ENCODE peak calls at places on chromosome 16, in seven cellular contexts. One of them, this sample, is unnamed.
A peak's percentile ranks its signal among the peaks of the same experiment; 100 is the strongest.

GRCh38 chr16:30375830-30376229 is 1.2 kb downstream of the MYL11 start:
- DNase-seq in NCI-H1694: no peak
- DNase-seq in activated naive CD8-positive, alpha-beta T cell treated with anti-CD3 and anti-CD28 coated beads for 36 hours: no peak
- DNase-seq in head of caudate nucleus: no peak
- DNase-seq in endodermal cell: peak; percentile 65
- DNase-seq in SK-N-DZ: no peak
- DNase-seq in foreskin fibroblast: no peak
- DNase-seq in this sample: no peak

GRCh38 chr16:85840395-85840794 is 40.9 kb downstream of the COX4I1 start:
- DNase-seq in head of caudate nucleus: no peak
- DNase-seq in activated naive CD8-positive, alpha-beta T cell treated with anti-CD3 and anti-CD28 coated beads for 36 hours: no peak
- DNase-seq in foreskin fibroblast: no peak
- DNase-seq in endodermal cell: no peak
- DNase-seq in SK-N-DZ: no peak
- DNase-seq in NCI-H1694: no peak
- DNase-seq in this sample: no peak

GRCh38 chr16:24499193-24499814 is 40.1 kb upstream of the RBBP6 start:
- DNase-seq in endodermal cell: peak; percentile 92
- DNase-seq in NCI-H1694: no peak
- DNase-seq in foreskin fibroblast: peak; percentile 53
- DNase-seq in head of caudate nucleus: peak; percentile 71
- DNase-seq in activated naive CD8-positive, alpha-beta T cell treated with anti-CD3 and anti-CD28 coated beads for 36 hours: peak; percentile 5
- DNase-seq in SK-N-DZ: peak; percentile 61
- DNase-seq in this sample: peak; percentile 3

GRCh38 chr16:30060354-30061194 is 5.0 kb upstream of the ALDOA start:
- DNase-seq in foreskin fibroblast: no peak
- DNase-seq in activated naive CD8-positive, alpha-beta T cell treated with anti-CD3 and anti-CD28 coated beads for 36 hours: no peak
- DNase-seq in NCI-H1694: no peak
- DNase-seq in SK-N-DZ: no peak
- DNase-seq in endodermal cell: no peak
- DNase-seq in head of caudate nucleus: no peak
- DNase-seq in this sample: no peak

GRCh38 chr16:10741844-10742243 is 1.8 kb upstream of the NUBP1 start:
- DNase-seq in SK-N-DZ: no peak
- DNase-seq in foreskin fibroblast: peak; percentile 58
- DNase-seq in endodermal cell: no peak
- DNase-seq in activated naive CD8-positive, alpha-beta T cell treated with anti-CD3 and anti-CD28 coated beads for 36 hours: no peak
- DNase-seq in NCI-H1694: peak; percentile 84
- DNase-seq in head of caudate nucleus: no peak
- DNase-seq in this sample: peak; percentile 90

GRCh38 chr16:82088483-82088882 is 53.4 kb downstream of the HSD17B2 start:
- DNase-seq in SK-N-DZ: no peak
- DNase-seq in head of caudate nucleus: no peak
- DNase-seq in activated naive CD8-positive, alpha-beta T cell treated with anti-CD3 and anti-CD28 coated beads for 36 hours: no peak
- DNase-seq in endodermal cell: no peak
- DNase-seq in NCI-H1694: no peak
- DNase-seq in foreskin fibroblast: peak; percentile 58
- DNase-seq in this sample: no peak

GRCh38 chr16:58866935-58867334 is 132.8 kb upstream of the GOT2 start:
- DNase-seq in foreskin fibroblast: no peak
- DNase-seq in activated naive CD8-positive, alpha-beta T cell treated with anti-CD3 and anti-CD28 coated beads for 36 hours: no peak
- DNase-seq in SK-N-DZ: no peak
- DNase-seq in NCI-H1694: no peak
- DNase-seq in head of caudate nucleus: no peak
- DNase-seq in endodermal cell: peak; percentile 68
- DNase-seq in this sample: no peak

GRCh38 chr16:53087101-53087500 is 32.3 kb downstream of the CHD9 start:
- DNase-seq in endodermal cell: peak; percentile 66
- DNase-seq in SK-N-DZ: no peak
- DNase-seq in head of caudate nucleus: no peak
- DNase-seq in foreskin fibroblast: peak; percentile 83
- DNase-seq in activated naive CD8-positive, alpha-beta T cell treated with anti-CD3 and anti-CD28 coated beads for 36 hours: no peak
- DNase-seq in NCI-H1694: peak; percentile 14
- DNase-seq in this sample: no peak

GRCh38 chr16:1964046-1964505 is 550 bp downstream of the RPS2 start:
- DNase-seq in head of caudate nucleus: no peak
- DNase-seq in NCI-H1694: no peak
- DNase-seq in endodermal cell: no peak
- DNase-seq in SK-N-DZ: peak; percentile 57
- DNase-seq in activated naive CD8-positive, alpha-beta T cell treated with anti-CD3 and anti-CD28 coated beads for 36 hours: no peak
- DNase-seq in foreskin fibroblast: peak; percentile 54
- DNase-seq in this sample: no peak

GRCh38 chr16:55061126-55061525 is 130.5 kb downstream of the IRX5 start:
- DNase-seq in SK-N-DZ: no peak
- DNase-seq in activated naive CD8-positive, alpha-beta T cell treated with anti-CD3 and anti-CD28 coated beads for 36 hours: no peak
- DNase-seq in foreskin fibroblast: no peak
- DNase-seq in NCI-H1694: no peak
- DNase-seq in head of caudate nucleus: no peak
- DNase-seq in endodermal cell: no peak
- DNase-seq in this sample: no peak

GRCh38 chr16:4369006-4369766 is 2.5 kb upstream of the VASN start:
- DNase-seq in endodermal cell: no peak
- DNase-seq in NCI-H1694: no peak
- DNase-seq in activated naive CD8-positive, alpha-beta T cell treated with anti-CD3 and anti-CD28 coated beads for 36 hours: no peak
- DNase-seq in SK-N-DZ: no peak
- DNase-seq in head of caudate nucleus: no peak
- DNase-seq in foreskin fibroblast: peak; percentile 85
- DNase-seq in this sample: no peak

GRCh38 chr16:55759983-55760664 is 72.8 kb downstream of the CES1 start:
- DNase-seq in head of caudate nucleus: no peak
- DNase-seq in NCI-H1694: no peak
- DNase-seq in SK-N-DZ: no peak
- DNase-seq in activated naive CD8-positive, alpha-beta T cell treated with anti-CD3 and anti-CD28 coated beads for 36 hours: no peak
- DNase-seq in foreskin fibroblast: peak; percentile 69
- DNase-seq in endodermal cell: peak; percentile 84
- DNase-seq in this sample: no peak

GRCh38 chr16:3458852-3459361 is 15.4 kb downstream of the NAA60 start:
- DNase-seq in SK-N-DZ: no peak
- DNase-seq in endodermal cell: no peak
- DNase-seq in foreskin fibroblast: peak; percentile 54
- DNase-seq in head of caudate nucleus: no peak
- DNase-seq in NCI-H1694: no peak
- DNase-seq in activated naive CD8-positive, alpha-beta T cell treated with anti-CD3 and anti-CD28 coated beads for 36 hours: no peak
- DNase-seq in this sample: peak; percentile 2

GRCh38 chr16:12899529-12900168 is 1.7 kb upstream of the SHISA9 start:
- DNase-seq in NCI-H1694: no peak
- DNase-seq in activated naive CD8-positive, alpha-beta T cell treated with anti-CD3 and anti-CD28 coated beads for 36 hours: no peak
- DNase-seq in endodermal cell: peak; percentile 48
- DNase-seq in SK-N-DZ: no peak
- DNase-seq in head of caudate nucleus: peak; percentile 57
- DNase-seq in foreskin fibroblast: no peak
- DNase-seq in this sample: no peak

GRCh38 chr16:70399326-70399725 is 39.6 kb downstream of the ST3GAL2 start:
- DNase-seq in endodermal cell: no peak
- DNase-seq in foreskin fibroblast: no peak
- DNase-seq in head of caudate nucleus: no peak
- DNase-seq in activated naive CD8-positive, alpha-beta T cell treated with anti-CD3 and anti-CD28 coated beads for 36 hours: no peak
- DNase-seq in NCI-H1694: no peak
- DNase-seq in SK-N-DZ: no peak
- DNase-seq in this sample: no peak

GRCh38 chr16:28984619-28985135 is at the start of gene LAT:
- DNase-seq in SK-N-DZ: no peak
- DNase-seq in head of caudate nucleus: no peak
- DNase-seq in NCI-H1694: no peak
- DNase-seq in endodermal cell: no peak
- DNase-seq in activated naive CD8-positive, alpha-beta T cell treated with anti-CD3 and anti-CD28 coated beads for 36 hours: peak; percentile 76
- DNase-seq in foreskin fibroblast: no peak
- DNase-seq in this sample: no peak

GRCh38 chr16:49644143-49644460 is 211.8 kb downstream of the ZNF423 start:
- DNase-seq in activated naive CD8-positive, alpha-beta T cell treated with anti-CD3 and anti-CD28 coated beads for 36 hours: no peak
- DNase-seq in SK-N-DZ: no peak
- DNase-seq in head of caudate nucleus: no peak
- DNase-seq in NCI-H1694: no peak
- DNase-seq in foreskin fibroblast: peak; percentile 63
- DNase-seq in endodermal cell: no peak
- DNase-seq in this sample: no peak

GRCh38 chr16:13245713-13246377 is 344.4 kb downstream of the SHISA9 start:
- DNase-seq in head of caudate nucleus: no peak
- DNase-seq in activated naive CD8-positive, alpha-beta T cell treated with anti-CD3 and anti-CD28 coated beads for 36 hours: no peak
- DNase-seq in endodermal cell: no peak
- DNase-seq in NCI-H1694: no peak
- DNase-seq in foreskin fibroblast: no peak
- DNase-seq in SK-N-DZ: no peak
- DNase-seq in this sample: no peak

This sample was measured in DMS 273 treated with DMSO at 0.1 percent for 48 hours.